ENCODE peak calls at places on chromosomes 2 and 18, in four cellular contexts. C, D, A and N are unnamed samples.
A peak's percentile ranks its signal among the peaks of the same experiment; 100 is the strongest.

GRCh38 chr2:80153151-80153550 is 151.4 kb downstream of the LRRTM1 start:
- DNase-seq in A (no peak), C (no peak), D (no peak), N (no peak)

GRCh38 chr2:241068942-241069810 is 32.9 kb downstream of the MTERF4 start:
- DNase-seq in C (no peak), A (no peak), D (no peak), N (no peak)

GRCh38 chr2:26011990-26012856 is 21.7 kb upstream of the RAB10 start:
- DNase-seq in C (no peak), D (peak; percentile 39), A (peak; percentile 94), N (peak; percentile 31)

GRCh38 chr18:8260847-8261246 is 348.4 kb upstream of the RAB12 start:
- DNase-seq in A (no peak), D (no peak), C (no peak), N (no peak)

GRCh38 chr18:55869547-55869946 is 281.6 kb upstream of the TCF4 start:
- DNase-seq in C (no peak), D (no peak), A (no peak), N (no peak)

GRCh38 chr2:182559623-182560022 is 132.8 kb upstream of the PDE1A start:
- DNase-seq in C (no peak), A (no peak), D (no peak), N (no peak)

GRCh38 chr2:62306751-62307468 is 111.0 kb downstream of the B3GNT2 start:
- DNase-seq in D (no peak), A (no peak), C (peak; percentile 95), N (no peak)

GRCh38 chr18:3703732-3704176 is 253.8 kb downstream of the TGIF1 start:
- DNase-seq in C (no peak), D (peak; percentile 79), A (peak; percentile 41), N (peak; percentile 34)

GRCh38 chr18:10797882-10798281 is 272.1 kb downstream of the NAPG start:
- DNase-seq in D (no peak), A (no peak), C (no peak), N (no peak)

GRCh38 chr18:48792141-48792540 is 158.6 kb downstream of the SMAD7 start:
- DNase-seq in A (no peak), D (no peak), C (no peak), N (no peak)

GRCh38 chr2:106789185-106789584 is 96.8 kb downstream of the ST6GAL2 start:
- DNase-seq in C (no peak), D (peak; percentile 49), A (no peak), N (peak; percentile 9)

GRCh38 chr2:144467479-144468210 is 52.3 kb downstream of the ZEB2 start:
- DNase-seq in D (no peak), C (no peak), A (no peak), N (no peak)

GRCh38 chr2:62265116-62265515 is 69.2 kb downstream of the B3GNT2 start:
- DNase-seq in C (no peak), D (no peak), A (no peak), N (no peak)

GRCh38 chr2:15047184-15047583 is 414.7 kb downstream of the LRATD1 start:
- DNase-seq in A (no peak), D (no peak), C (no peak), N (no peak)

GRCh38 chr2:200756618-200757321 is 54.9 kb upstream of the BZW1 start:
- DNase-seq in C (no peak), A (peak; percentile 95), D (no peak), N (no peak)

GRCh38 chr18:59141294-59142068 is 1.8 kb downstream of the SEC11C start:
- DNase-seq in C (no peak), A (peak; percentile 97), D (no peak), N (no peak)

GRCh38 chr2:45006942-45007287 is 2.3 kb downstream of the SIX2 start:
- DNase-seq in C (no peak), D (no peak), A (no peak), N (no peak)

DNA sequence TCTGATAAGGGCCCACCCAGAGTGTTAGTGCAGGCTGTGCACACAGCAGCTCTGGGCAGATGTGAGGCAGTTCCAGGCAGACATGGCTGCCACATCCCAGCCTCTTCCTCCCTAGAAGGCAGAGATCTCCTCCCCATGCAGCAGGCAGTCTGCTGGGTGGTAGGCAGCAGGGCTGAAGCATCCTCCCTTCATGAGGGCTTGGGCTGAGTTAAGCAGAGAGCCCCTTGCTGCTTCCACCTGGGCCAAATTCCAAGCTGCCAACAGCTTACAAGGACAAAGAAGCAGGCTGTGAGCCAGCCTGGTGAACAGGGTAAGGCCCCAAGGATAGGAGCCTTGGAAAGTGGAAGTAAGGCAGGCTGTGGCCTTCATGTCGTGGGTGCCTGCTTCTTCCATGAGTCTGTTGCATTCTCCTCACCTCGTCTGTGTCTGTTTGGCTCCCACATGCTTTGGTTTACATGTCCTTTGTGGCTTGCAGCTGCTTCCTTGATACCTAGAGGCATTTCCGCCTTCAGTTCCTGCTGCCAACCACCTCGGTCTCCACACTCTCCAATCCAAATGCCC is 7.8 kb downstream of the PSD4 start:
- DNase-seq in D (no peak), A (no peak), C (no peak), N (no peak)
- TF ChIP-seq TARDBP in D (no peak), A (no peak), C (no peak), N (no peak)

GRCh38 chr2:232335859-232336215 is 42.7 kb upstream of the ALPP start:
- DNase-seq in A (no peak), C (no peak), D (no peak), N (no peak)
- TF ChIP-seq TARDBP in A (no peak), C (no peak), D (no peak), N (no peak)

GRCh38 chr2:189268763-189269162 is 89.2 kb upstream of the COL5A2 start:
- DNase-seq in C (no peak), A (no peak), D (no peak), N (no peak)

GRCh38 chr2:189265696-189266320 is 86.2 kb upstream of the COL5A2 start:
- DNase-seq in C (no peak), D (no peak), A (no peak), N (no peak)

GRCh38 chr2:189267925-189268579 is 88.5 kb upstream of the COL5A2 start:
- DNase-seq in A (no peak), C (no peak), D (no peak), N (no peak)

GRCh38 chr2:189267491-189267890 is 87.9 kb upstream of the COL5A2 start:
- DNase-seq in D (no peak), A (no peak), C (no peak), N (no peak)
- TF ChIP-seq TARDBP in D (no peak), A (no peak), C (no peak), N (no peak)

GRCh38 chr2:158120102-158120501 is 18.4 kb downstream of the UPP2 start:
- DNase-seq in D (no peak), C (no peak), A (no peak), N (no peak)
- TF ChIP-seq TARDBP in D (no peak), C (no peak), A (no peak), N (no peak)

DNA sequence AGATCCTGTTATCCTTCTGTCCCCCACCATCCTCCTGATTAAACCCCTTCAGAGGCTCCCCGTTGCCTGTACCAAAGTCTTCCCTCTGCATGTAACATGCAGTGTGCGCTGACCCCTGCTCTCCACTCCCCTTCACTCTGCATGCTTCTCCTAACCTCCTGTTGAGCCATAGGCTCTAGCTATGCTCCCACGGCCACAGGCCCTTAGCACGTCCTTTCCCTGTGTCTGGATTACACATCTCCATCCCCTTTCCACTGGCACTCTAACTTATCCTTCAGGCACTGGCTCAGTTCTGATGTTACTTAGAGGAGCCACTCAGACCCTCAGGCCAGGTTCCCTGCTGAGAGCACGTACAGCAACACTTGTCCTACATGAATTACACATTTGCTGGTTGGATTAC is 29.4 kb upstream of the EDAR start:
- DNase-seq in D (no peak), A (no peak), C (no peak), N (no peak)
- TF ChIP-seq TARDBP in D (no peak), A (no peak), C (no peak), N (no peak)

GRCh38 chr2:223107825-223108224 is 55.8 kb downstream of the KCNE4 start:
- DNase-seq in D (no peak), A (no peak), C (no peak), N (no peak)

GRCh38 chr2:223113161-223113560 is 61.2 kb downstream of the KCNE4 start:
- DNase-seq in D (no peak), C (no peak), A (no peak), N (no peak)

GRCh38 chr2:223104741-223105140 is 52.8 kb downstream of the KCNE4 start:
- DNase-seq in D (no peak), C (no peak), A (no peak), N (no peak)

GRCh38 chr2:223108376-223109100 is 56.5 kb downstream of the KCNE4 start:
- DNase-seq in D (no peak), A (no peak), C (no peak), N (no peak)

DNA sequence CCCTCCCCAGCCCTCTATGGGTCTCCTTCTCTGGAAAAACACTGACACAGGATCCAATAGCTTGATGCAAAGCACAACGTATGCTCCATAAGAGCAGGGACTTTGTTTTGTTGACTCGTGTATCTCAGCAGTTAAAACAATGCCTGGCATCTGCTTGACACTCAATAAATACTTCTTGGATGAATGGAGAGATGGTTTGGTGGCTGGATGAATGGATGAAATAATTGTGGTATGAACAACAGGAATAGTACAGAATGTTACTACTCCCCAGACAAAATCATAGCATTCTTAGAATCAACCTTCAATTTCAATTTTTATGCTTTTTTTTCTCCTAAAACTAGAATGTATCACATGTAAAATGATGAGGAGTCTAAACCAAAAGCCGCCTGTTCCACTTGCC is 57.4 kb downstream of the KCNE4 start:
- DNase-seq in D (no peak), C (no peak), A (no peak), N (no peak)
- TF ChIP-seq TARDBP in D (no peak), C (no peak), A (no peak), N (no peak)

GRCh38 chr2:53593891-53594585 is 173.6 kb upstream of the CHAC2 start:
- DNase-seq in C (no peak), D (no peak), A (no peak), N (no peak)

GRCh38 chr2:53594586-53594918 is 173.1 kb upstream of the CHAC2 start:
- DNase-seq in C (no peak), D (no peak), A (no peak), N (no peak)
- TF ChIP-seq TARDBP in C (no peak), D (no peak), A (no peak), N (no peak)

DNA sequence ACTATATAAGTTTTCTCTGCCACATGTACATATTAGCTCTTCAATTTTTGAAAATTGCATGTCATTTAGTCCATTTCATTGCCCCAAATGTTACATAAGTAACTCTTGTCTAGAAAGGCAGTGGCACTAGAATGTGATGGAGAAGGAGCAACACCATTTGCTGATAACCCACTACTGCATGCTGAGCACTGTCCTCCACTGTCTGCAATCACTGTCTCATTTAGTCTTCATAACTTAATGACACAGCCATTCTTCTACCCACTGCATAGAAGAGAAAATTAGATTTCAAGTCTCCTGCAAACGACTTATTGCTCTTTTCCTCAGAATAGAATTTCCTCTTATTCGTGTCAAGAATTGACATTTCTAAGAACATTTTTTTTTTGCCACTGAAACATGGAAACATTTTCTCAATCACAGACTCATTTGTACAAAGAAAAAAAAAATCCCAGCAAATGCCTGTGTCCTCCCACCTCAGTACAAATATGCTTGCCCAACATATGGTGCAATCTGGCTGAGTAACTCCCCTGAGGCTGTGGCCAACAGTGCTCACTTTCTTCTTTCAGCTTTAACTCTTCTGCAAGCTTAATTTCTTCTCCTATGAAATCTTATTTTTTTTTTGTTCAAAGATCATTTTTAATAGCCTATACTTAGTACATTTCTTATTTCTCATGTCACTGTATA is 768.6 kb upstream of the HS6ST1 start:
- DNase-seq in D (no peak), C (no peak), A (no peak), N (no peak)
- TF ChIP-seq TARDBP in D (no peak), C (no peak), A (no peak), N (no peak)